ENCODE peak calls at places on chromosomes 1 and 21, in four cellular contexts. U, W, G and R are unnamed samples.
A peak's percentile ranks its signal among the peaks of the same experiment; 100 is the strongest.

GRCh38 chr1:223717695-223718363 is 5.5 kb downstream of the CAPN2 start:
- DNase-seq in U (no peak), W (peak; percentile 53), G (no peak), R (no peak)

GRCh38 chr1:180042994-180043622 is 88.5 kb downstream of the CEP350 start:
- DNase-seq in U (no peak), W (peak; percentile 88), G (no peak), R (no peak)

GRCh38 chr1:113226118-113226517 is 153.1 kb downstream of the LRIG2 start:
- DNase-seq in U (no peak), W (no peak), G (no peak), R (no peak)

GRCh38 chr1:73674945-73675561 is 522.9 kb downstream of the LRRIQ3 start:
- DNase-seq in U (no peak), W (no peak), G (no peak), R (no peak)

GRCh38 chr1:115717541-115717940 is 51.0 kb downstream of the CASQ2 start:
- DNase-seq in U (no peak), W (peak; percentile 15), G (no peak), R (no peak)

GRCh38 chr1:227994632-227995300 is 12.0 kb upstream of the WNT3A start:
- DNase-seq in U (no peak), W (no peak), G (no peak), R (no peak)

GRCh38 chr1:160711528-160712311 is at the start of gene CD48:
- DNase-seq in U (no peak), W (no peak), G (no peak), R (no peak)

GRCh38 chr1:14804626-14805025 is 206.1 kb downstream of the KAZN start:
- DNase-seq in U (no peak), W (no peak), G (no peak), R (peak; percentile 12)

GRCh38 chr21:27333091-27333490 is 366.2 kb upstream of the ADAMTS5 start:
- DNase-seq in U (no peak), W (no peak), G (no peak), R (no peak)

GRCh38 chr1:229664133-229664689 is 38.2 kb downstream of the URB2 start:
- DNase-seq in U (no peak), W (peak; percentile 63), G (no peak), R (no peak)

GRCh38 chr1:206467915-206468314 is 2.4 kb upstream of the IKBKE start:
- DNase-seq in U (no peak), W (peak; percentile 40), G (no peak), R (no peak)

GRCh38 chr1:39609618-39610331 is 29.7 kb downstream of the HEYL start:
- DNase-seq in U (peak; percentile 22), W (no peak), G (peak; percentile 77), R (no peak)

GRCh38 chr1:19682257-19682656 is 17.6 kb downstream of the HTR6 start:
- DNase-seq in U (no peak), W (peak; percentile 93), G (no peak), R (peak; percentile 59)

GRCh38 chr21:45590246-45590725 is 48.0 kb upstream of the SLC19A1 start:
- DNase-seq in U (peak; percentile 79), W (peak; percentile 19), G (peak; percentile 56), R (no peak)

GRCh38 chr1:207300970-207301369 is 20.5 kb upstream of the CD55 start:
- DNase-seq in U (no peak), W (no peak), G (no peak), R (no peak)

GRCh38 chr1:88982055-88982454 is 10.4 kb downstream of the KYAT3 start:
- DNase-seq in U (no peak), W (peak; percentile 54), G (no peak), R (no peak)

GRCh38 chr1:218384576-218384975 is 39.4 kb downstream of the TGFB2 start:
- DNase-seq in U (no peak), W (peak; percentile 65), G (no peak), R (no peak)

GRCh38 chr1:16913866-16914662 is 7.7 kb upstream of the CROCC start:
- DNase-seq in U (peak; percentile 92), W (peak; percentile 95), G (peak; percentile 93), R (peak; percentile 95)

GRCh38 chr1:100463809-100464424 is 74.0 kb upstream of the GPR88 start:
- DNase-seq in U (peak; percentile 54), W (peak; percentile 64), G (peak; percentile 48), R (peak; percentile 39)

GRCh38 chr1:234330843-234331215 is 42.4 kb upstream of the COA6 start:
- DNase-seq in U (no peak), W (no peak), G (no peak), R (no peak)

GRCh38 chr1:227317541-227318002 is 720 bp downstream of the CDC42BPA start:
- DNase-seq in U (peak; percentile 38), W (peak; percentile 61), G (peak; percentile 51), R (peak; percentile 20)

GRCh38 chr21:25863031-25863430 is 128.3 kb downstream of the GABPA start:
- DNase-seq in U (no peak), W (no peak), G (no peak), R (no peak)

GRCh38 chr1:180309338-180309737 is 79.3 kb downstream of the LHX4 start:
- DNase-seq in U (no peak), W (peak; percentile 74), G (no peak), R (peak; percentile 9)

GRCh38 chr1:109134423-109134822 is 20.5 kb downstream of the ELAPOR1 start:
- DNase-seq in U (no peak), W (no peak), G (no peak), R (no peak)

GRCh38 chr1:82485591-82486369 is 685.0 kb downstream of the ADGRL2 start:
- DNase-seq in U (peak; percentile 76), W (no peak), G (peak; percentile 40), R (peak; percentile 7)

GRCh38 chr1:175521265-175522040 is 221.9 kb downstream of the TNR start:
- DNase-seq in U (no peak), W (no peak), G (no peak), R (no peak)

GRCh38 chr1:168609133-168609715 is 32.8 kb downstream of the XCL1 start:
- DNase-seq in U (peak; percentile 72), W (peak; percentile 5), G (peak; percentile 49), R (no peak)

GRCh38 chr1:29828526-29829447 is 592.5 kb downstream of the PTPRU start:
- DNase-seq in U (no peak), W (no peak), G (no peak), R (no peak)

GRCh38 chr1:74010206-74010605 is 187.8 kb downstream of the LRRIQ3 start:
- DNase-seq in U (no peak), W (no peak), G (no peak), R (peak; percentile 17)

GRCh38 chr1:46285730-46286477 is 17.5 kb downstream of the LRRC41 start:
- DNase-seq in U (no peak), W (no peak), G (no peak), R (no peak)
- TF ChIP-seq POLR2A in U (no peak), W (no peak), G (no peak), R (no peak)

GRCh38 chr1:9555942-9556341 is 16.7 kb downstream of the SLC25A33 start:
- DNase-seq in U (no peak), W (no peak), G (no peak), R (no peak)

GRCh38 chr1:9558946-9559545 is 19.8 kb downstream of the SLC25A33 start:
- DNase-seq in U (no peak), W (no peak), G (no peak), R (no peak)

GRCh38 chr1:9558271-9558945 is 19.1 kb downstream of the SLC25A33 start:
- DNase-seq in U (no peak), W (no peak), G (no peak), R (no peak)

GRCh38 chr1:9559673-9560072 is 20.4 kb downstream of the SLC25A33 start:
- DNase-seq in U (no peak), W (no peak), G (no peak), R (no peak)

DNA sequence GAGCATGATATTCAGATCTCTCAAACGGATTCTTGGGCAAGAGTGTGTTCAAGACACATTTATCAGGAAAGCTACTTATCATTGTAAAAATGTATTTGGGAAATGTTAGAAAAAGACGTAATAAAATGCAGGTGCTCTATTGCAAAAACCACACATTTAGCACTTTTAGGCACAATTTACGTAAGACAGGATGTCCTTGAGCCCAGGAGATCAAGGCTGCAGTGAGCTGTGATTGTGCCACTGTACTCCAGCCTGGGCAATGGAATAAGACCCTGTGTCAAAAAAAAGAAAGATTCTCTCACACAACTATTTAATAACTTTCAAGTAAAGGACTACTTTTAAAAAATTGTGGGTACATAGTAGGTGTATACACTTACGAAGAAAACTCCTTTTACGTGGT is 18.4 kb downstream of the SLC25A33 start:
- DNase-seq in U (no peak), W (no peak), G (no peak), R (no peak)
- TF ChIP-seq POLR2A in U (no peak), W (no peak), G (no peak), R (no peak)

GRCh38 chr1:21909787-21910503 is 27.2 kb downstream of the HSPG2 start:
- DNase-seq in U (peak; percentile 64), W (peak; percentile 60), G (peak; percentile 85), R (no peak)
- TF ChIP-seq POLR2A in U (no peak), W (no peak), G (peak; percentile 28), R (no peak)

DNA sequence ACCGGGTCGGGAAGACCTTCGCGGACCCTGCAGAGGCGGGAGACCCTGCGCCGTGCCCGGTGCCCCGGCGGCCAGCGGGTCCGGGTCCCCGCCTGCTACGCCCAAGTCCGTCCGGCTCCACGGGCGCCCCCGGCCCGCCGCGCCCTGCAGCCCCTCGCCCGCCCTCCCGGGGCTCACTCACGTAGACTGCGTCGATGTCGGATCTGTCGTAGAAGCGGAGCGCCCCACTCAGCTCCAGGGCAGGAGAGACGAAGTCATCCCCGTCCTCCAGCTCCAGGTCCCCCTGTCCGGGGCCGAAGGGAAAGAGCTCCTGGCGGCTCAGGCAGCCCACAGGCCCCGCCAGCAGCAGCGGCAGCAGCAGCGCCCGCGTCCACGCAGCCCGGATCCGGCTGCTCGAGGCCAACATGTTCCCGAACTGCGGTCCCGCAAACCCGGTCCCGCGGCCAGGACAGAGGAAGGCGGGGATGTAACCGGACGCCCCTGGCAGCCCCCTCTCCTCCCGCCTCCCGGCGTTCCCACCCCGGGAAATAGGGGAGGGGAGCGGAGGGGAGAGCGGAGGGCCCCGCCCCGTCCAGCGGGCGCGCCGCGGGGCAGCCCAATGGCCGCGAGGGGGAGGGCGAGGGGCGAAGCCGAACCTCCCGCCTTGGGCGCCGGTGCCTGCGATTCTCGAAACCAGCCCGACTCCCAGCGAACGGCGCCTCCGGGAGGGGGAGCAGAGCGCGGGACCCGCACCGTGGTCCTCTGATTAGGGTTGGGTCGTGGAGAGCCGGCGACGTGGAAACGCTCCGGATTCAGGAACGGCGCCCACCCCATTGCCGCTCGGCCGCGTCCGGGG is at the start of gene NID1:
- DNase-seq in U (peak; percentile 94), W (peak; percentile 79), G (peak; percentile 91), R (peak; percentile 69)
- TF ChIP-seq POLR2A in U (peak; percentile 77), W (peak; percentile 22), G (peak; percentile 94), R (peak; percentile 75)

GRCh38 chr1:176765608-176766007 is 302.6 kb downstream of the PAPPA2 start:
- DNase-seq in U (no peak), W (no peak), G (no peak), R (no peak)
- TF ChIP-seq POLR2A in U (no peak), W (no peak), G (no peak), R (no peak)

DNA sequence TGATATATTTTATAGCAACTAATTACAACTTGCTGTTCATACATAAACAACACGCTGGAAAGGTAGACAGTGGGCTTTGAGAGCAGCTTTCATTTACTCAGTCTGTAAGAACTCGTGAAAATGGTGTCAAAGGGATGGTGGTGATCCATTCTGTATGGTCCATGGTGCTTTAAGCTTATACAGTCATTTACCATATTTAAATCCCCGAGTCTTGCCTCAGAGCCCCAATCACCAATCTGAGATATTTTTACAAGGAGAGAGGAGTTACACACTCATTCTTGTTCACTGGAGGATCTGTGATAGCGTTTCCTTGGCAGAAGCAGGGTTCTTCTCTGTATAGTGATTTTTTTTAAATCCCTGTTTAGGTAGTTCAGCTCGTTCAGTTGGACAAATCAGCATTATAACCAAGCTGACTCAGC is 694.6 kb downstream of the USP25 start:
- DNase-seq in U (no peak), W (no peak), G (no peak), R (no peak)
- TF ChIP-seq POLR2A in U (no peak), W (no peak), G (no peak), R (no peak)